ENCODE peak calls at places on chromosomes 7 and 10, in four cellular contexts. U is NCI-H1092, G is EL, C is NCI-H748 treated with DMSO at 0.1 percent for 48 hours. E is an unnamed sample.

GRCh38 chr10:101467286-101467770 is 113.4 kb downstream of the BTRC start:
- DNase-seq in U (peak), G (peak), C (peak), E (peak)

GRCh38 chr7:114082934-114083647 is 164.3 kb upstream of the PPP1R3A start:
- DNase-seq in U (no peak), G (no peak), C (no peak), E (no peak)

GRCh38 chr10:86176850-86177249 is 189.7 kb downstream of the GRID1 start:
- DNase-seq in U (no peak), G (no peak), C (no peak), E (no peak)

GRCh38 chr10:93468532-93469213 is 13.5 kb downstream of the MYOF start:
- DNase-seq in U (no peak), G (peak), C (no peak), E (no peak)

GRCh38 chr7:97014145-97014544 is 8.8 kb downstream of the DLX6 start:
- DNase-seq in U (no peak), G (no peak), C (no peak), E (no peak)

GRCh38 chr10:72832701-72833100 is 60.8 kb upstream of the OIT3 start:
- DNase-seq in U (no peak), G (no peak), C (no peak), E (no peak)

GRCh38 chr10:119162121-119162520 is 3.4 kb downstream of the SFXN4 start:
- DNase-seq in U (no peak), G (no peak), C (no peak), E (no peak)

GRCh38 chr10:14586901-14587300 is 187.8 kb downstream of the FAM107B start:
- DNase-seq in U (no peak), G (no peak), C (no peak), E (peak)

GRCh38 chr7:78363866-78364265 is 565.3 kb downstream of the PHTF2 start:
- DNase-seq in U (no peak), G (no peak), C (no peak), E (no peak)

GRCh38 chr10:10045765-10046028 is 972.0 kb upstream of the CELF2 start:
- DNase-seq in U (no peak), G (no peak), C (no peak), E (no peak)

GRCh38 chr10:101848894-101849351 is 5.3 kb upstream of the KCNIP2 start:
- DNase-seq in U (no peak), G (no peak), C (no peak), E (no peak)

GRCh38 chr7:21887779-21888178 is 57.9 kb downstream of the CDCA7L start:
- DNase-seq in U (no peak), G (no peak), C (no peak), E (no peak)

GRCh38 chr7:84701524-84702306 is 485.1 kb downstream of the SEMA3D start:
- DNase-seq in U (no peak), G (peak), C (no peak), E (no peak)

GRCh38 chr10:124614003-124614659 is 130.0 kb downstream of the FAM53B start:
- DNase-seq in U (no peak), G (no peak), C (no peak), E (no peak)